ENCODE peak calls at places on chromosomes 13 and 19, in eight cellular contexts. One of them, this sample, is unnamed.

GRCh38 chr19:1941146-1942077 is at the start of gene CSNK1G2:
- DNase-seq in GM23338: no peak
- DNase-seq in CD8-positive, alpha-beta memory T cell: no peak
- DNase-seq in pancreas: peak
- DNase-seq in RPMI8226: no peak
- DNase-seq in AG08396: no peak
- DNase-seq in LHCN-M2: no peak
- DNase-seq in M059J: no peak
- DNase-seq in this sample: no peak

GRCh38 chr13:36130542-36131214 is 504 bp downstream of the DCLK1 start:
- DNase-seq in RPMI8226: no peak
- DNase-seq in LHCN-M2: peak
- DNase-seq in GM23338: peak
- DNase-seq in M059J: peak
- DNase-seq in CD8-positive, alpha-beta memory T cell: no peak
- DNase-seq in pancreas: no peak
- DNase-seq in AG08396: no peak
- DNase-seq in this sample: no peak

GRCh38 chr13:20492641-20493040 is 33.0 kb downstream of the CRYL1 start:
- DNase-seq in CD8-positive, alpha-beta memory T cell: no peak
- DNase-seq in AG08396: peak
- DNase-seq in RPMI8226: no peak
- DNase-seq in M059J: peak
- DNase-seq in pancreas: no peak
- DNase-seq in GM23338: peak
- DNase-seq in LHCN-M2: peak
- DNase-seq in this sample: no peak

GRCh38 chr13:113374511-113375175 is 10.7 kb upstream of the GRTP1 start:
- DNase-seq in CD8-positive, alpha-beta memory T cell: no peak
- DNase-seq in M059J: no peak
- DNase-seq in pancreas: no peak
- DNase-seq in GM23338: no peak
- DNase-seq in RPMI8226: no peak
- DNase-seq in LHCN-M2: no peak
- DNase-seq in AG08396: no peak
- DNase-seq in this sample: no peak

GRCh38 chr13:89066868-89067466 is 1395.8 kb downstream of the SLITRK5 start:
- DNase-seq in CD8-positive, alpha-beta memory T cell: peak
- DNase-seq in AG08396: no peak
- DNase-seq in LHCN-M2: no peak
- DNase-seq in pancreas: peak
- DNase-seq in M059J: peak
- DNase-seq in GM23338: peak
- DNase-seq in RPMI8226: peak
- DNase-seq in this sample: peak

GRCh38 chr19:33000510-33000909 is 28.5 kb downstream of the FAAP24 start:
- DNase-seq in GM23338: no peak
- DNase-seq in CD8-positive, alpha-beta memory T cell: no peak
- DNase-seq in RPMI8226: no peak
- DNase-seq in AG08396: no peak
- DNase-seq in M059J: no peak
- DNase-seq in pancreas: no peak
- DNase-seq in LHCN-M2: no peak
- DNase-seq in this sample: no peak

GRCh38 chr13:113555141-113555540 is 29.4 kb upstream of the TFDP1 start:
- DNase-seq in RPMI8226: no peak
- DNase-seq in CD8-positive, alpha-beta memory T cell: no peak
- DNase-seq in AG08396: no peak
- DNase-seq in LHCN-M2: no peak
- DNase-seq in M059J: no peak
- DNase-seq in pancreas: no peak
- DNase-seq in GM23338: no peak
- DNase-seq in this sample: no peak

GRCh38 chr19:51743405-51743804 is 8.3 kb downstream of the FPR1 start:
- DNase-seq in RPMI8226: no peak
- DNase-seq in GM23338: no peak
- DNase-seq in pancreas: no peak
- DNase-seq in AG08396: no peak
- DNase-seq in M059J: peak
- DNase-seq in LHCN-M2: peak
- DNase-seq in CD8-positive, alpha-beta memory T cell: no peak
- DNase-seq in this sample: no peak

GRCh38 chr19:30666301-30666803 is 294.2 kb downstream of the ZNF536 start:
- DNase-seq in M059J: peak
- DNase-seq in GM23338: peak
- DNase-seq in RPMI8226: peak
- DNase-seq in AG08396: peak
- DNase-seq in pancreas: peak
- DNase-seq in LHCN-M2: no peak
- DNase-seq in CD8-positive, alpha-beta memory T cell: no peak
- DNase-seq in this sample: no peak